ENCODE peak calls at places on chromosome 16, in four cellular contexts. T is WTC11, W is HepG2, D is K562. U is an unnamed sample.

GRCh38 chr16:9206156-9206555 is 114.7 kb downstream of the HAPSTR1 start:
- DNase-seq in T (no peak), W (no peak), D (no peak), U (no peak)

GRCh38 chr16:71448274-71448866 is 6.5 kb upstream of the TLE7 start:
- DNase-seq in T (no peak), W (no peak), D (no peak), U (no peak)

GRCh38 chr16:82152641-82153094 is 17.4 kb downstream of the MPHOSPH6 start:
- DNase-seq in T (no peak), W (peak), D (peak), U (no peak)

GRCh38 chr16:50244504-50245416 is 21.6 kb upstream of the ADCY7 start:
- DNase-seq in T (peak), W (no peak), D (no peak), U (no peak)

GRCh38 chr16:75264531-75264998 is 13.1 kb upstream of the BCAR1 start:
- DNase-seq in T (no peak), W (no peak), D (no peak), U (no peak)

GRCh38 chr16:46859719-46860152 is 24.4 kb upstream of the GPT2 start:
- DNase-seq in T (no peak), W (peak), D (peak), U (peak)

GRCh38 chr16:48117217-48118105 is 38.3 kb downstream of the ABCC12 start:
- DNase-seq in T (peak), W (peak), D (peak), U (peak)

GRCh38 chr16:13316008-13316407 is 414.6 kb downstream of the SHISA9 start:
- DNase-seq in T (no peak), W (no peak), D (no peak), U (no peak)

GRCh38 chr16:14186007-14186953 is 115.2 kb downstream of the MRTFB start:
- DNase-seq in T (peak), W (no peak), D (no peak), U (peak)

GRCh38 chr16:84933774-84934571 is 77.4 kb downstream of the ZDHHC7 start:
- DNase-seq in T (no peak), W (peak), D (no peak), U (no peak)

GRCh38 chr16:47045023-47045422 is 71.5 kb upstream of the DNAJA2 start:
- DNase-seq in T (no peak), W (no peak), D (no peak), U (no peak)

GRCh38 chr16:30697264-30698138 is 1.5 kb upstream of the SRCAP start:
- DNase-seq in T (no peak), W (no peak), D (peak), U (no peak)

GRCh38 chr16:81752225-81752875 is 26.7 kb upstream of the PLCG2 start:
- DNase-seq in T (no peak), W (no peak), D (peak), U (no peak)

GRCh38 chr16:49986351-49987124 is 38.5 kb upstream of the CNEP1R1 start:
- DNase-seq in T (no peak), W (peak), D (peak), U (no peak)

GRCh38 chr16:7363397-7364053 is 30.9 kb downstream of the RBFOX1 start:
- DNase-seq in T (no peak), W (no peak), D (no peak), U (no peak)

GRCh38 chr16:89700100-89700648 is 1.3 kb downstream of the SPATA2L start:
- DNase-seq in T (peak), W (peak), D (peak), U (peak)

GRCh38 chr16:48384305-48384981 is 770 bp downstream of the SIAH1 start:
- DNase-seq in T (peak), W (peak), D (peak), U (peak)

GRCh38 chr16:4477966-4478365 is 1.8 kb downstream of the HMOX2 start:
- DNase-seq in T (no peak), W (no peak), D (no peak), U (no peak)

GRCh38 chr16:88264641-88265285 is 118.0 kb upstream of the ZNF469 start:
- DNase-seq in T (peak), W (peak), D (peak), U (peak)

GRCh38 chr16:73289232-73289631 is 241.3 kb upstream of the ZFHX3 start:
- DNase-seq in T (no peak), W (no peak), D (no peak), U (no peak)

GRCh38 chr16:49458221-49458620 is 84.6 kb downstream of the C16orf78 start:
- DNase-seq in T (no peak), W (no peak), D (peak), U (no peak)

GRCh38 chr16:19241512-19241911 is 44.0 kb upstream of the CLEC19A start:
- DNase-seq in T (no peak), W (no peak), D (no peak), U (no peak)

GRCh38 chr16:49952386-49952785 is 72.6 kb upstream of the CNEP1R1 start:
- DNase-seq in T (no peak), W (no peak), D (no peak), U (no peak)

GRCh38 chr16:20302389-20302788 is 24.9 kb downstream of the GP2 start:
- DNase-seq in T (no peak), W (no peak), D (no peak), U (no peak)

GRCh38 chr16:20301840-20302239 is 25.5 kb downstream of the GP2 start:
- DNase-seq in T (no peak), W (no peak), D (no peak), U (no peak)

GRCh38 chr16:20298452-20298851 is 28.9 kb downstream of the GP2 start:
- DNase-seq in T (no peak), W (no peak), D (no peak), U (no peak)

GRCh38 chr16:20303012-20303411 is 24.3 kb downstream of the GP2 start:
- DNase-seq in T (no peak), W (no peak), D (peak), U (no peak)

GRCh38 chr16:20300312-20301097 is 26.8 kb downstream of the GP2 start:
- DNase-seq in T (peak), W (peak), D (peak), U (peak)
- TF ChIP-seq ESRRA in T (no peak), W (no peak), D (no peak), U (no peak)

GRCh38 chr16:57042157-57043111 is 49.9 kb upstream of the CPNE2 start:
- DNase-seq in T (no peak), W (no peak), D (no peak), U (no peak)
- TF ChIP-seq NR3C1 in T (no peak), W (no peak), D (no peak), U (no peak)

GRCh38 chr16:54069601-54070239 is 216.9 kb downstream of the IRX3 start:
- DNase-seq in T (no peak), W (no peak), D (no peak), U (no peak)

GRCh38 chr16:54068212-54068611 is 218.4 kb downstream of the IRX3 start:
- DNase-seq in T (no peak), W (no peak), D (no peak), U (no peak)

GRCh38 chr16:54063374-54063773 is 223.2 kb downstream of the IRX3 start:
- DNase-seq in T (no peak), W (no peak), D (no peak), U (no peak)

GRCh38 chr16:54067317-54068065 is 219.1 kb downstream of the IRX3 start:
- DNase-seq in T (no peak), W (peak), D (no peak), U (no peak)

DNA sequence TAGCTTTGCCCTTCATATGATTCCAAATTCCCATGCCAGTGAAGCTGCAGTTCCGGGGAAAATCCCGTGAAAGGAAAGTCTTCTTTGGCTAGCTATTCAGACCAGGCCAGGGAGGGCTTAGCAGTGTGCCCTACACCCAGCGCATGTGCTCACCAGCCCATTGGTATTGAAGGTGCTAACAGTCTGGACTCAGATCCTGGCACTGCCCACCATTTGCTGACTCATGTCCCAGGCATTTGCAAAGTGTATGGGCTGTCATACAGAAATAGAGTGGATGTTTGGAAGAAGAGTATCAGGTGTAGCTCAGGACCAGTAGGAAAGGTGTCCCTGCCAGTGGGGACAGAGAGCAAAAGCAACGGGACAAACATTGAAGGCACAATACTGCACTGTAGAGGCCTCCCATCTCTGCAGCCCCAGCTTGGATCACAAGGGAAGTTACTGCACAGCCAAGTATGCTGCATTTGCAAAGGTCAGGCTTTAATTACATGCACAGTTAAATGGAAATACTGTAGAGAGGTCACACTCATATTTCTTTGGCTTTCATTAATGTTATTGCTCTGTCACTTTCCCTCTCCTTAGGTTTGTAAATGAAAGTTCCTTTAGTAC is 220.0 kb downstream of the IRX3 start:
- DNase-seq in T (no peak), W (peak), D (no peak), U (no peak)
- TF ChIP-seq JUN in T (no peak), W (no peak), D (no peak), U (no peak)

GRCh38 chr16:27303256-27304100 is 10.3 kb upstream of the IL4R start:
- DNase-seq in T (no peak), W (no peak), D (no peak), U (no peak)
- TF ChIP-seq ESRRA in T (no peak), W (no peak), D (no peak), U (no peak)

GRCh38 chr16:1137604-1138003 is 15.3 kb upstream of the CACNA1H start:
- DNase-seq in T (no peak), W (peak), D (peak), U (no peak)
- TF ChIP-seq NR3C1 in T (no peak), W (no peak), D (no peak), U (no peak)

DNA sequence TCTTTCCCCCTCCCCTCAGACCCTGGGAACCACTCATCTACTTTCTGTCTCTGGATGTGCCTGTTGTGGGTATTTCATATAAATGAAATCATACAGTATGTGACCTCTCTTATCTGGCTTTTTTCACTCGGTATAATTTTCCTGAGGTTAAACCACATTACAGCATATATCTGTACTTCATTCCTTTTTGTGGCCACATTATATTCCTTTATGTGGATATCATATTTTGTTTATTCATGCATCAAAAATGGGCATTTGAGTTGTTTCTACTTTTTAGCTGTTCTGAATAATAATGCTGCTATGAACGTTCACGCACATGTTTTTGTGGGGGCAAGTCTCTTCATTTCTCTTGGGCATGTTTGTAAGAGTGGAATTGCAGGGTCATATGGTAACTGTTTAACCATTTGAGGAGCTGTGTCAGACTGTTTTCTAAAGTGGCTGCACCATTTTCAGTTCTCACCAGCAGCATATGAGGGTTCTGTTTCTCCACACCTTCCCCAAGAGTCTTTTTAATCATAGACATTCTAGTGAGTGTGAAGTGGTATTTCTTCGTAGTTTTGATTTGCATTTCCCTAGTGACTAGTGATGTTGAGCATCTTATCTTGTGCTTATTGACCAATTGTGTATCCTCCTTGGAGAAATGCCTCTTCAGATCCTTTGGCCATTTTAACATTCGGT is 3.8 kb downstream of the SNX29 start:
- DNase-seq in T (no peak), W (no peak), D (no peak), U (no peak)
- TF ChIP-seq JUN in T (no peak), W (no peak), D (no peak), U (no peak)